ENCODE peak calls at places on chromosomes 6 and 20, in seven cellular contexts. One of them, this sample, is unnamed.

GRCh38 chr6:41677430-41678045 is 39.3 kb downstream of the MDFI start:
- DNase-seq in lower lobe of right lung: no peak
- DNase-seq in activated T-cell treated with anti-CD3 and anti-CD28 coated beads for 1 hour: no peak
- DNase-seq in GM04504: no peak
- DNase-seq in thoracic aorta: no peak
- DNase-seq in SK-N-SH: no peak
- DNase-seq in central memory CD8-positive, alpha-beta T cell: no peak
- DNase-seq in this sample: peak; percentile 17

GRCh38 chr6:21180155-21180554 is 413.4 kb upstream of the SOX4 start:
- DNase-seq in thoracic aorta: no peak
- DNase-seq in activated T-cell treated with anti-CD3 and anti-CD28 coated beads for 1 hour: no peak
- DNase-seq in lower lobe of right lung: no peak
- DNase-seq in GM04504: no peak
- DNase-seq in central memory CD8-positive, alpha-beta T cell: no peak
- DNase-seq in SK-N-SH: no peak
- DNase-seq in this sample: no peak

GRCh38 chr6:56730663-56731529 is 88.2 kb upstream of the DST start:
- DNase-seq in lower lobe of right lung: no peak
- DNase-seq in SK-N-SH: no peak
- DNase-seq in GM04504: no peak
- DNase-seq in thoracic aorta: no peak
- DNase-seq in central memory CD8-positive, alpha-beta T cell: no peak
- DNase-seq in activated T-cell treated with anti-CD3 and anti-CD28 coated beads for 1 hour: no peak
- DNase-seq in this sample: no peak

GRCh38 chr6:166626177-166627038 is 643 bp downstream of the RPS6KA2 start:
- DNase-seq in thoracic aorta: no peak
- DNase-seq in SK-N-SH: peak; percentile 64
- DNase-seq in activated T-cell treated with anti-CD3 and anti-CD28 coated beads for 1 hour: peak; percentile 17
- DNase-seq in lower lobe of right lung: peak; percentile 64
- DNase-seq in GM04504: no peak
- DNase-seq in central memory CD8-positive, alpha-beta T cell: no peak
- DNase-seq in this sample: peak; percentile 54

GRCh38 chr6:125732398-125732797 is 17.0 kb upstream of the HEY2 start:
- DNase-seq in thoracic aorta: no peak
- DNase-seq in SK-N-SH: no peak
- DNase-seq in GM04504: no peak
- DNase-seq in activated T-cell treated with anti-CD3 and anti-CD28 coated beads for 1 hour: no peak
- DNase-seq in central memory CD8-positive, alpha-beta T cell: no peak
- DNase-seq in lower lobe of right lung: no peak
- DNase-seq in this sample: no peak

GRCh38 chr6:39166189-39166917 is 51.4 kb upstream of the SAYSD1 start:
- DNase-seq in activated T-cell treated with anti-CD3 and anti-CD28 coated beads for 1 hour: peak; percentile 79
- DNase-seq in central memory CD8-positive, alpha-beta T cell: peak; percentile 80
- DNase-seq in lower lobe of right lung: peak; percentile 84
- DNase-seq in GM04504: peak; percentile 10
- DNase-seq in thoracic aorta: peak; percentile 38
- DNase-seq in SK-N-SH: peak; percentile 89
- DNase-seq in this sample: peak; percentile 86

GRCh38 chr20:63402860-63403220 is 41.7 kb upstream of the CHRNA4 start:
- DNase-seq in GM04504: no peak
- DNase-seq in SK-N-SH: peak; percentile 75
- DNase-seq in activated T-cell treated with anti-CD3 and anti-CD28 coated beads for 1 hour: no peak
- DNase-seq in lower lobe of right lung: no peak
- DNase-seq in central memory CD8-positive, alpha-beta T cell: no peak
- DNase-seq in thoracic aorta: no peak
- DNase-seq in this sample: no peak

GRCh38 chr6:138473144-138473543 is 26.1 kb downstream of the NHSL1 start:
- DNase-seq in lower lobe of right lung: no peak
- DNase-seq in thoracic aorta: no peak
- DNase-seq in activated T-cell treated with anti-CD3 and anti-CD28 coated beads for 1 hour: no peak
- DNase-seq in GM04504: no peak
- DNase-seq in SK-N-SH: no peak
- DNase-seq in central memory CD8-positive, alpha-beta T cell: no peak
- DNase-seq in this sample: no peak

GRCh38 chr6:155050311-155050710 is 55.2 kb downstream of the TIAM2 start:
- DNase-seq in SK-N-SH: no peak
- DNase-seq in GM04504: no peak
- DNase-seq in lower lobe of right lung: no peak
- DNase-seq in activated T-cell treated with anti-CD3 and anti-CD28 coated beads for 1 hour: no peak
- DNase-seq in thoracic aorta: no peak
- DNase-seq in central memory CD8-positive, alpha-beta T cell: no peak
- DNase-seq in this sample: no peak

GRCh38 chr6:145544031-145544430 is 191.3 kb downstream of the EPM2A start:
- DNase-seq in thoracic aorta: no peak
- DNase-seq in SK-N-SH: no peak
- DNase-seq in lower lobe of right lung: no peak
- DNase-seq in activated T-cell treated with anti-CD3 and anti-CD28 coated beads for 1 hour: no peak
- DNase-seq in central memory CD8-positive, alpha-beta T cell: no peak
- DNase-seq in GM04504: peak; percentile 25
- DNase-seq in this sample: no peak

GRCh38 chr20:4532772-4533171 is 188.9 kb upstream of the PRND start:
- DNase-seq in lower lobe of right lung: no peak
- DNase-seq in SK-N-SH: no peak
- DNase-seq in thoracic aorta: no peak
- DNase-seq in activated T-cell treated with anti-CD3 and anti-CD28 coated beads for 1 hour: no peak
- DNase-seq in central memory CD8-positive, alpha-beta T cell: no peak
- DNase-seq in GM04504: no peak
- DNase-seq in this sample: no peak

GRCh38 chr20:34058831-34059230 is 53.2 kb downstream of the EIF2S2 start:
- DNase-seq in central memory CD8-positive, alpha-beta T cell: no peak
- DNase-seq in SK-N-SH: no peak
- DNase-seq in thoracic aorta: no peak
- DNase-seq in activated T-cell treated with anti-CD3 and anti-CD28 coated beads for 1 hour: no peak
- DNase-seq in lower lobe of right lung: no peak
- DNase-seq in GM04504: no peak
- DNase-seq in this sample: no peak

GRCh38 chr6:136930528-136930927 is 8.4 kb downstream of the SLC35D3 start:
- DNase-seq in activated T-cell treated with anti-CD3 and anti-CD28 coated beads for 1 hour: no peak
- DNase-seq in lower lobe of right lung: no peak
- DNase-seq in thoracic aorta: no peak
- DNase-seq in SK-N-SH: no peak
- DNase-seq in GM04504: no peak
- DNase-seq in central memory CD8-positive, alpha-beta T cell: no peak
- DNase-seq in this sample: no peak

GRCh38 chr6:157374889-157375443 is 6.0 kb upstream of the ZDHHC14 start:
- DNase-seq in thoracic aorta: no peak
- DNase-seq in activated T-cell treated with anti-CD3 and anti-CD28 coated beads for 1 hour: no peak
- DNase-seq in GM04504: no peak
- DNase-seq in SK-N-SH: no peak
- DNase-seq in central memory CD8-positive, alpha-beta T cell: no peak
- DNase-seq in lower lobe of right lung: no peak
- DNase-seq in this sample: no peak